ENCODE peak calls at places on chromosomes 5 and 9, in six cellular contexts. E, W, D, C, S and H are unnamed samples.
A peak's percentile ranks its signal among the peaks of the same experiment; 100 is the strongest.

GRCh38 chr9:138052322-138052615 is 174.7 kb downstream of the CACNA1B start:
- DNase-seq in E (no peak), D (no peak), S (no peak), W (no peak), C (no peak), H (no peak)

GRCh38 chr9:3894764-3895163 is 369.0 kb upstream of the RFX3 start:
- DNase-seq in S (no peak), W (peak; percentile 86), E (no peak), D (no peak), C (no peak), H (no peak)

GRCh38 chr9:14238044-14238443 is 75.9 kb downstream of the NFIB start:
- DNase-seq in S (no peak), C (peak; percentile 89), E (peak; percentile 52), D (no peak), W (no peak), H (no peak)

GRCh38 chr9:12640021-12640587 is 53.1 kb upstream of the TYRP1 start:
- DNase-seq in C (peak; percentile 66), W (peak; percentile 6), S (no peak), E (peak; percentile 70), D (peak; percentile 54), H (no peak)

GRCh38 chr5:132873119-132873929 is at the start of gene LEAP2:
- DNase-seq in E (peak; percentile 67), W (no peak), S (no peak), D (no peak), C (no peak), H (peak; percentile 63)

GRCh38 chr5:135266975-135267374 is 132.1 kb downstream of the MACROH2A1 start:
- DNase-seq in D (no peak), E (no peak), W (no peak), S (no peak), C (no peak), H (no peak)

GRCh38 chr5:163712011-163712410 is 206.6 kb downstream of the MAT2B start:
- DNase-seq in C (no peak), E (no peak), D (no peak), W (no peak), S (no peak), H (no peak)

GRCh38 chr5:151772868-151773561 is 1.3 kb downstream of the G3BP1 start:
- DNase-seq in W (no peak), D (no peak), S (no peak), C (peak; percentile 55), E (peak; percentile 31), H (no peak)

GRCh38 chr9:93108301-93109041 is 12.5 kb downstream of the CARD19 start:
- DNase-seq in E (no peak), W (no peak), C (no peak), S (no peak), D (no peak), H (no peak)

GRCh38 chr5:82287625-82288024 is 9.5 kb upstream of the RPS23 start:
- DNase-seq in E (no peak), S (no peak), D (no peak), W (no peak), C (no peak), H (no peak)

GRCh38 chr5:132528866-132529634 is 14.3 kb downstream of the IL5 start:
- DNase-seq in D (no peak), W (no peak), E (no peak), C (peak; percentile 16), S (no peak), H (peak; percentile 54)

GRCh38 chr5:143495124-143495523 is 91.6 kb upstream of the NR3C1 start:
- DNase-seq in C (no peak), D (peak; percentile 2), W (no peak), E (no peak), S (no peak), H (no peak)

GRCh38 chr5:135705230-135705631 is 126.4 kb upstream of the CXCL14 start:
- DNase-seq in W (no peak), E (peak; percentile 58), C (no peak), S (no peak), D (no peak), H (no peak)

GRCh38 chr5:180601591-180602480 is 10.5 kb upstream of the SCGB3A1 start:
- DNase-seq in S (peak; percentile 21), E (no peak), W (no peak), C (no peak), D (no peak), H (no peak)

GRCh38 chr9:16155878-16156277 is 603.0 kb downstream of the CCDC171 start:
- DNase-seq in E (no peak), C (no peak), W (no peak), D (no peak), S (no peak), H (no peak)

GRCh38 chr5:6868170-6868569 is 154.9 kb downstream of the TENT4A start:
- DNase-seq in W (no peak), S (no peak), C (no peak), E (no peak), D (no peak), H (no peak)

GRCh38 chr5:65823174-65823573 is 101.2 kb downstream of the NLN start:
- DNase-seq in W (no peak), D (no peak), C (no peak), E (no peak), S (no peak), H (no peak)

GRCh38 chr5:149240354-149240998 is 31.2 kb upstream of the AFAP1L1 start:
- DNase-seq in C (peak; percentile 41), S (no peak), W (no peak), E (no peak), D (no peak), H (no peak)

GRCh38 chr9:107644774-107645463 is 155.3 kb upstream of the KLF4 start:
- DNase-seq in S (no peak), D (no peak), E (no peak), W (no peak), C (peak; percentile 76), H (no peak)

GRCh38 chr5:62375627-62376026 is 28.1 kb downstream of the DIMT1 start:
- DNase-seq in C (no peak), W (no peak), S (no peak), E (no peak), D (no peak), H (no peak)

GRCh38 chr9:89154651-89155336 is 23.8 kb downstream of the SHC3 start:
- DNase-seq in D (no peak), E (no peak), S (no peak), W (peak; percentile 72), C (peak; percentile 83), H (no peak)

GRCh38 chr9:136572003-136572595 is 26.3 kb upstream of the NOTCH1 start:
- DNase-seq in D (no peak), S (peak; percentile 65), W (no peak), C (no peak), E (no peak), H (no peak)

GRCh38 chr5:27217160-27217956 is 179.0 kb upstream of the CDH9 start:
- DNase-seq in D (no peak), S (no peak), E (no peak), C (no peak), W (no peak), H (peak; percentile 85)

GRCh38 chr5:141866111-141866510 is 12.1 kb downstream of the PCDH1 start:
- DNase-seq in C (no peak), S (no peak), W (no peak), D (no peak), E (peak; percentile 97), H (no peak)

GRCh38 chr9:111176511-111176910 is 138.2 kb upstream of the LPAR1 start:
- DNase-seq in D (no peak), W (no peak), S (no peak), E (no peak), C (no peak), H (no peak)

GRCh38 chr5:151174612-151175101 is 17.1 kb upstream of the ANXA6 start:
- DNase-seq in W (no peak), S (no peak), C (peak; percentile 17), D (no peak), E (no peak), H (no peak)

GRCh38 chr5:168579987-168580508 is 880 bp upstream of the PANK3 start:
- DNase-seq in S (no peak), E (no peak), C (no peak), D (no peak), W (no peak), H (no peak)

GRCh38 chr9:90326219-90326618 is 316.4 kb downstream of the DIRAS2 start:
- DNase-seq in W (no peak), S (no peak), D (no peak), C (no peak), E (no peak), H (no peak)

GRCh38 chr5:158175664-158176507 is 316.9 kb upstream of the CLINT1 start:
- DNase-seq in D (no peak), E (peak; percentile 75), C (no peak), S (no peak), W (no peak), H (no peak)

GRCh38 chr9:124212381-124213050 is 45.2 kb upstream of the NEK6 start:
- DNase-seq in D (no peak), C (peak; percentile 59), W (peak; percentile 55), S (no peak), E (no peak), H (no peak)

GRCh38 chr5:36655171-36655570 is 48.8 kb downstream of the SLC1A3 start:
- DNase-seq in D (no peak), E (no peak), C (no peak), S (no peak), W (no peak), H (no peak)